ENCODE peak calls at places on chromosomes 16 and 17, in eight cellular contexts. S, T, B, V, H, L, U and I are unnamed samples.

GRCh38 chr17:60157487-60158040 is 7.8 kb downstream of the CA4 start:
- DNase-seq in S (no peak), T (no peak), B (no peak), V (no peak), H (no peak), L (no peak), U (no peak), I (no peak)

GRCh38 chr16:14284930-14285541 is 213.9 kb downstream of the MRTFB start:
- DNase-seq in S (no peak), T (peak), B (peak), V (peak), H (peak), L (peak), U (no peak), I (peak)

GRCh38 chr17:35790826-35791225 is 4.6 kb downstream of the MMP28 start:
- DNase-seq in S (no peak), T (no peak), B (no peak), V (no peak), H (no peak), L (no peak), U (no peak), I (no peak)

GRCh38 chr17:7982171-7982570 is 20.2 kb upstream of the GUCY2D start:
- DNase-seq in S (no peak), T (no peak), B (no peak), V (peak), H (peak), L (no peak), U (no peak), I (no peak)

GRCh38 chr16:53864819-53865491 is 161.0 kb downstream of the FTO start:
- DNase-seq in S (no peak), T (no peak), B (no peak), V (no peak), H (peak), L (peak), U (no peak), I (no peak)

GRCh38 chr16:52256310-52257078 is 290.4 kb downstream of the TOX3 start:
- DNase-seq in S (no peak), T (no peak), B (no peak), V (no peak), H (no peak), L (no peak), U (no peak), I (no peak)

GRCh38 chr16:48511071-48511540 is 98.9 kb downstream of the N4BP1 start:
- DNase-seq in S (no peak), T (no peak), B (no peak), V (no peak), H (peak), L (no peak), U (no peak), I (no peak)

GRCh38 chr17:59617141-59617757 is 2.4 kb upstream of the CLTC start:
- DNase-seq in S (no peak), T (no peak), B (no peak), V (no peak), H (peak), L (peak), U (no peak), I (no peak)